ENCODE peak calls at places on chromosome 22, in eight cellular contexts. I, G, S, J, R, A, W and H are unnamed samples.
A peak's percentile ranks its signal among the peaks of the same experiment; 100 is the strongest.

GRCh38 chr22:12601870-12602779 is 2925.9 kb upstream of the OR11H1 start:
- DNase-seq in W (peak; percentile 83), J (peak; percentile 20), A (no peak), R (peak; percentile 86), S (no peak), G (no peak), I (peak; percentile 78), H (no peak)

GRCh38 chr22:32985899-32986772 is 72.0 kb downstream of the SYN3 start:
- DNase-seq in I (no peak), G (peak; percentile 71), S (peak; percentile 68), J (peak; percentile 50), R (peak; percentile 91), A (peak; percentile 79), W (no peak), H (no peak)

GRCh38 chr22:25966448-25966913 is 202.8 kb upstream of the SEZ6L start:
- DNase-seq in A (no peak), J (no peak), G (no peak), W (no peak), S (no peak), R (no peak), I (no peak), H (no peak)

GRCh38 chr22:21876486-21877176 is 9.2 kb upstream of the MAPK1 start:
- DNase-seq in W (no peak), S (peak; percentile 44), I (no peak), R (no peak), G (peak; percentile 68), J (no peak), A (no peak), H (no peak)

GRCh38 chr22:48713266-48714205 is 1114.1 kb downstream of the BRD1 start:
- DNase-seq in W (peak; percentile 56), S (peak; percentile 19), J (no peak), I (peak; percentile 52), G (no peak), A (no peak), R (no peak), H (no peak)

GRCh38 chr22:48746789-48747425 is 1080.8 kb downstream of the BRD1 start:
- DNase-seq in A (no peak), S (no peak), J (no peak), I (peak; percentile 66), G (no peak), W (peak; percentile 57), R (peak; percentile 77), H (no peak)

GRCh38 chr22:23520875-23521441 is 59.1 kb downstream of the IGLL1 start:
- DNase-seq in R (no peak), J (no peak), W (peak; percentile 86), A (peak; percentile 58), G (peak; percentile 29), I (peak; percentile 69), S (peak; percentile 43), H (no peak)

GRCh38 chr22:41940853-41941765 is 5.8 kb downstream of the CENPM start:
- DNase-seq in G (peak; percentile 91), J (peak; percentile 63), W (peak; percentile 92), R (peak; percentile 97), I (peak; percentile 95), S (peak; percentile 76), A (peak; percentile 87), H (no peak)

GRCh38 chr22:41562461-41562860 is 1.7 kb downstream of the CSDC2 start:
- DNase-seq in W (no peak), R (no peak), G (no peak), A (no peak), S (no peak), J (no peak), I (no peak), H (no peak)

GRCh38 chr22:48705159-48705916 is 1122.3 kb downstream of the BRD1 start:
- DNase-seq in G (no peak), R (no peak), A (no peak), I (peak; percentile 52), S (no peak), J (no peak), W (peak; percentile 51), H (no peak)

GRCh38 chr22:16967453-16968217 is 40.4 kb downstream of the GAB4 start:
- DNase-seq in G (no peak), I (no peak), S (no peak), J (no peak), R (peak; percentile 54), W (no peak), A (no peak), H (no peak)

GRCh38 chr22:22109693-22110466 is 127.3 kb upstream of the TOP3B start:
- DNase-seq in I (no peak), A (peak; percentile 20), G (no peak), S (no peak), W (no peak), J (no peak), R (no peak), H (no peak)

GRCh38 chr22:25627271-25627848 is 62.9 kb downstream of the GRK3 start:
- DNase-seq in I (no peak), R (no peak), G (peak; percentile 12), S (peak; percentile 78), J (no peak), W (no peak), A (no peak), H (no peak)

GRCh38 chr22:42993651-42994275 is 21.2 kb downstream of the PACSIN2 start:
- DNase-seq in I (no peak), J (no peak), R (no peak), G (peak; percentile 60), W (no peak), A (peak; percentile 84), S (peak; percentile 72), H (no peak)

GRCh38 chr22:27212081-27212480 is 554.7 kb downstream of the MIAT start:
- DNase-seq in W (no peak), A (no peak), J (no peak), I (no peak), G (no peak), S (no peak), R (peak; percentile 23), H (no peak)

GRCh38 chr22:23216331-23217170 is 36.2 kb downstream of the BCR start:
- DNase-seq in I (peak; percentile 77), S (no peak), J (no peak), A (no peak), G (no peak), R (no peak), W (peak; percentile 25), H (no peak)

GRCh38 chr22:41825376-41825775 is 7.5 kb upstream of the SREBF2 start:
- DNase-seq in R (no peak), S (peak; percentile 61), W (no peak), G (peak; percentile 42), I (no peak), J (no peak), A (no peak), H (no peak)

GRCh38 chr22:36776722-36777121 is 803 bp upstream of the IFT27 start:
- DNase-seq in S (no peak), R (no peak), I (no peak), J (no peak), G (no peak), A (no peak), W (no peak), H (no peak)
- H3K4me3 ChIP-seq in S (peak overlapping the region; percentile 46), R (no peak overlapping the region), I (peak overlapping the region; percentile 9), J (no peak overlapping the region), G (peak overlapping the region; percentile 10), A (peak overlapping the region; percentile 24), W (no peak overlapping the region), H (peak overlapping the region; percentile 39)

DNA sequence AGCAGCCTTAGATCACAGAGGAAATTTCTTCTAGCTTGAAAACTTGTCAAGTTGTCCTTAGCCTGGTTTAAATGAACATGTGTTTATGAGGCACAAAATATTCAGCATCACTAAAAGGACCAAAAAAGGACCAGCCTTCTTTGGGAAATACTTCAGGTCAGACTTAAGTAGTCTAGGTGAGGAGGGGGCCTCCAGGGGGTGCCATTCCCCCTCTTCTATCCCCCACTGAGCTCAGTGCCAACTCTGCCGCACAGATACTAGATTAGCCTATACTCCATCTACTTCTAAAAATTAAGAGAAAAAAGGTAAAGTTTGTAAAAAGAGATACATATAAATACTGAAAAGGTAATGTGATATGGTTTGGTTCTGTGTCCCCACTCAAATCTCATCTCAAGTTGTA is 20.6 kb downstream of the CLTCL1 start:
- DNase-seq in R (no peak), I (no peak), J (no peak), S (no peak), W (no peak), A (no peak), G (no peak), H (no peak)
- TF ChIP-seq CTCF in R (no peak), I (no peak), J (no peak), S (no peak), W (no peak), A (no peak), G (no peak), H (no peak)

GRCh38 chr22:37563153-37564081 is 3.1 kb downstream of the CDC42EP1 start:
- DNase-seq in W (peak; percentile 89), I (no peak), S (peak; percentile 97), R (peak; percentile 95), A (peak; percentile 77), J (peak; percentile 77), G (peak; percentile 97), H (peak; percentile 83)
- H3K4me3 ChIP-seq in W (peak overlapping the region; percentile 34), I (no peak overlapping the region), S (peak overlapping the region; percentile 94), R (no peak overlapping the region), A (no peak overlapping the region), J (peak overlapping the region; percentile 95), G (no peak overlapping the region), H (peak overlapping the region; percentile 8)

DNA sequence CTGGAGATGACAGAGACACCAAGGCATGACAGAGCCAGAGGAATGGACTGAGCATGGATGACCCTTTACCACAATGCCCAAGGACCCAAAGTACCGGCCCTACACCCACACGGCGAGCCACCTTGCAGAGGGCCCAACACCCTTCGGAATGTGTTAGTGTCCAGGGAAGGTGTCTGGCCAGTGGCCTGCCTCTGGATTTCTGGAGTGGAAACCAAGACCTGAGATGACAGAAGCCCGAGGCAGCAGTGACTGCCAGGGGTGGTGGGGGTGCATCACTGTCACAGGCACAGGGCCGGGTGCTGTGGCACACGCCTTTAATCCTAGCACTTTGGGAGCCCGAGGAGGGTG is 28.7 kb downstream of the PDGFB start:
- DNase-seq in S (no peak), W (peak; percentile 39), J (peak; percentile 11), R (peak; percentile 80), G (no peak), I (peak; percentile 51), A (no peak), H (no peak)
- TF ChIP-seq CTCF in S (no peak), W (no peak), J (no peak), R (no peak), G (no peak), I (no peak), A (no peak), H (no peak)

DNA sequence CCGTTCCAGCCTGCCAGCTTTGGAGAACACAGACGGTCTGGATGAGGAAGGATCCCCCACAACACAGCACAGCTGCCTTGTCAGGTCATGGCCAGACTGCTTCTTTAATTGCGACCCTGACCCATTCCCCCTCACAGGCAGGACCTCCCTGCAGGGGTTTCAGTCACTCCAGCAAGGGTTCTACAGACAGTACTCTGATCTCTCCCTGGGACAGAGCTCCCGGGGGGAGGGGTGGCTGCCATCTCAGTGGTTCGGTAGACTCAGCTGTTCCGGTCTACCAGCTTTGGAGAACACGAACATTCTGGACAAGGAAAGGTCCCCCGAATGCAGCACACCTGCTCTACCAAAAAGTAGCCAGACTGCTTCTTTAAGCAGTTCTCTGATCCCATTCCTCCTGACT is 173.4 kb downstream of the TTC28 start:
- DNase-seq in I (no peak), A (no peak), R (no peak), J (no peak), S (no peak), G (no peak), W (no peak), H (no peak)
- H3K4me3 ChIP-seq in I (no peak overlapping the region), A (no peak overlapping the region), R (no peak overlapping the region), J (no peak overlapping the region), S (no peak overlapping the region), G (no peak overlapping the region), W (peak overlapping the region; percentile 68), H (peak overlapping the region; percentile 48)

GRCh38 chr22:37148031-37148651 is 1.6 kb downstream of the IL2RB start:
- DNase-seq in J (no peak), I (peak; percentile 73), R (no peak), S (no peak), A (no peak), W (peak; percentile 60), G (no peak), H (no peak)
- TF ChIP-seq CTCF in J (no peak), I (no peak), R (no peak), S (no peak), A (no peak), W (no peak), G (no peak), H (peak; percentile 24)